ENCODE peak calls at places on chromosome X, in nine cellular contexts. V is GM23338, J is endothelial cell of umbilical vein, C is sigmoid colon, F is K562, Z is HepG2, L is HCT116, S is stomach, K is vagina. A is an unnamed sample.

GRCh38 chrX:77668391-77669237 is 117.4 kb downstream of the ATRX start:
- DNase-seq in V (no peak), J (peak), C (no peak), F (no peak), Z (peak), L (no peak), S (no peak), K (no peak), A (no peak)

GRCh38 chrX:105460366-105460765 is 239.9 kb upstream of the TEX13A start:
- DNase-seq in V (no peak), J (no peak), C (no peak), F (no peak), Z (no peak), L (no peak), S (no peak), K (no peak), A (no peak)

GRCh38 chrX:139647597-139647996 is 60.4 kb downstream of the MCF2 start:
- DNase-seq in V (no peak), J (no peak), C (no peak), F (no peak), Z (no peak), L (no peak), S (no peak), K (no peak), A (no peak)

GRCh38 chrX:79366556-79366887 is 612 bp downstream of the ITM2A start:
- DNase-seq in V (no peak), J (no peak), C (no peak), F (no peak), Z (no peak), L (no peak), S (no peak), K (no peak), A (no peak)

GRCh38 chrX:153381684-153382532 is 19.2 kb downstream of the PNMA6E start:
- DNase-seq in V (peak), J (peak), C (no peak), F (peak), Z (peak), L (no peak), S (no peak), K (no peak), A (no peak)

GRCh38 chrX:127037179-127037578 is 217.7 kb downstream of the PRR32 start:
- DNase-seq in V (no peak), J (no peak), C (no peak), F (no peak), Z (no peak), L (no peak), S (no peak), K (no peak), A (no peak)

GRCh38 chrX:136650811-136651210 is 2.9 kb downstream of the CD40LG start:
- DNase-seq in V (no peak), J (no peak), C (no peak), F (no peak), Z (no peak), L (no peak), S (no peak), K (no peak), A (no peak)

GRCh38 chrX:41823402-41823801 is 99.4 kb downstream of the GPR82 start:
- DNase-seq in V (no peak), J (no peak), C (no peak), F (no peak), Z (peak), L (no peak), S (no peak), K (no peak), A (no peak)

GRCh38 chrX:12403474-12404082 is 265.3 kb downstream of the FRMPD4 start:
- DNase-seq in V (no peak), J (no peak), C (no peak), F (no peak), Z (no peak), L (no peak), S (no peak), K (no peak), A (no peak)

GRCh38 chrX:12080265-12080664 is 58.0 kb upstream of the FRMPD4 start:
- DNase-seq in V (peak), J (peak), C (no peak), F (peak), Z (peak), L (no peak), S (no peak), K (no peak), A (no peak)

GRCh38 chrX:154372612-154373022 is 1.8 kb downstream of the FLNA start:
- DNase-seq in V (no peak), J (no peak), C (no peak), F (no peak), Z (peak), L (no peak), S (no peak), K (no peak), A (no peak)

GRCh38 chrX:136778020-136778419 is 2.7 kb downstream of the ARHGEF6 start:
- DNase-seq in V (no peak), J (no peak), C (no peak), F (no peak), Z (no peak), L (no peak), S (no peak), K (no peak), A (no peak)

GRCh38 chrX:73930300-73930699 is 367.3 kb downstream of the CHIC1 start:
- DNase-seq in V (no peak), J (peak), C (no peak), F (no peak), Z (no peak), L (no peak), S (no peak), K (no peak), A (no peak)

GRCh38 chrX:139826065-139827044 is 106.5 kb downstream of the ATP11C start:
- DNase-seq in V (no peak), J (peak), C (no peak), F (no peak), Z (no peak), L (no peak), S (no peak), K (no peak), A (no peak)

GRCh38 chrX:18574591-18574990 is 97.3 kb downstream of the RS1 start:
- DNase-seq in V (no peak), J (peak), C (peak), F (no peak), Z (no peak), L (no peak), S (no peak), K (no peak), A (no peak)

GRCh38 chrX:37783284-37783683 is 3.4 kb downstream of the CYBB start:
- DNase-seq in V (no peak), J (no peak), C (no peak), F (no peak), Z (no peak), L (no peak), S (no peak), K (no peak), A (no peak)
- H3K27ac ChIP-seq in V (no peak), J (no peak), C (no peak), F (no peak), Z (no peak), L (no peak), S (no peak), K (no peak), A (no peak)

DNA sequence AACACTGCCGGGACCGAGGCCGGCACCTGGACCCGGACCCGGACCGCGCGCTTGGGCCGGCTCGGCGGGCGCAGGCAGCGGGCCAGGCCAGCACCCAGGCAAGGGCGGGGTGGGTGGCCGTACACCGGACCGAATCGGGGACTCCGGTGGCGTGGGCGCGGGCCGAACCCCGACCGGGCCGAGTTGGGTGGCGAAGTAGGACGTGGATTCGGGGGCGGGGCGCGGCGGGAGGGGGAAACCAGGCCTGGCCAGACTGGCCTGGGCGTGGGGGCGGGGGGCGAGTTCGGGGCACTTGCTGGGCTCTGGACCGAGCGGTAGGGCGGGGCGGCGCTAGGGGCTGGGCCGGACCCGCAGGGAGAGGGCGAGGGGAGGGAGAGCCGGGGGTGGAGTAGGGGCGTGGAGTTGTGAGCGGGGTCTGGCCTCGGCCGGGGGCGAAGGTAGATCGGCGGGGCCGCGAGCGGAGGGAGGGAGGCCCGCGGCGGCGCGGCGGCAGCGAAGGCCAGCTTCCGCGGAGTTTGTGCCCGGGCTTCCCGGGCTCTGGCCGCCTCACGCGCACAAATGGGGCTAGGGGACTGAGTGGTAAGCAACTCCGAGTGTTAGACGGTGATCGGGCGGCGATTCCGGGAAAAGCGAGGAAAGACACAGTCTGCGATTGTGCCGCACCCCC is 1.8 kb upstream of the BCORL1 start:
- DNase-seq in V (peak), J (peak), C (peak), F (no peak), Z (peak), L (no peak), S (peak), K (no peak), A (no peak)
- TF ChIP-seq POLR2AphosphoS5 in V (no peak), J (no peak), C (peak), F (no peak), Z (no peak), L (peak), S (peak), K (peak), A (no peak)

GRCh38 chrX:69538321-69538876 is 34.3 kb downstream of the NALF2 start:
- DNase-seq in V (peak), J (peak), C (peak), F (peak), Z (peak), L (peak), S (peak), K (no peak), A (peak)
- TF ChIP-seq CTCF in V (peak), J (peak), C (peak), F (peak), Z (peak), L (peak), S (peak), K (peak), A (peak)

GRCh38 chrX:10174051-10174450 is 17.3 kb downstream of the CLCN4 start:
- DNase-seq in V (no peak), J (no peak), C (no peak), F (no peak), Z (no peak), L (no peak), S (no peak), K (no peak), A (no peak)

GRCh38 chrX:10171291-10171690 is 14.5 kb downstream of the CLCN4 start:
- DNase-seq in V (no peak), J (no peak), C (no peak), F (no peak), Z (no peak), L (no peak), S (no peak), K (no peak), A (no peak)

GRCh38 chrX:10173331-10173900 is 16.6 kb downstream of the CLCN4 start:
- DNase-seq in V (peak), J (peak), C (peak), F (peak), Z (no peak), L (no peak), S (peak), K (no peak), A (no peak)

GRCh38 chrX:10174810-10175209 is 18.0 kb downstream of the CLCN4 start:
- DNase-seq in V (no peak), J (no peak), C (no peak), F (no peak), Z (no peak), L (no peak), S (no peak), K (no peak), A (no peak)

DNA sequence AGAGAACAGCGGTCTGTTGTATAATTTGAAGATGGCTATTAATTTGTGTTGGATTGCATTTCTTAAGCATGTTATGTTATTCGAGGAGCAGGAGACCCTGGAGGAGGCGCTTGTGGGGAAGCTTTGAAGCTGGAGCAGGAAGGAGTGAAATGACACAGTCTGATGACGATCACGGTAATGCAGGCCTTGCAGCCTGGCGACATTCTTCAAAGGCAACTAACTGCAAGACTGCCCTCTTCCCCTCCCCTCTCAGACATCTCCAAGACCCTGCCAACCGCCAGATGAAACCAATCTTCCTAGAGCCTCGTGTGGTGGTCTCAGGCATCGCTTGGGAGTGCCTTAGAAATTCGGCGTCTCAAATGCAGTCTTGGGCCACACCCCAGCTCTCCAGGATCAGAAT is 16.1 kb downstream of the CLCN4 start:
- DNase-seq in V (peak), J (no peak), C (no peak), F (no peak), Z (no peak), L (no peak), S (no peak), K (no peak), A (no peak)
- H3K27ac ChIP-seq in V (peak), J (peak), C (peak), F (no peak), Z (no peak), L (no peak), S (peak), K (peak), A (no peak)

GRCh38 chrX:110741213-110741796 is 54.3 kb downstream of the CHRDL1 start:
- DNase-seq in V (peak), J (no peak), C (no peak), F (no peak), Z (no peak), L (no peak), S (no peak), K (no peak), A (no peak)
- TF ChIP-seq POLR2AphosphoS5 in V (no peak), J (no peak), C (no peak), F (no peak), Z (no peak), L (no peak), S (no peak), K (no peak), A (no peak)

A was measured in suprapubic skin.